ENCODE peak calls at places on chromosome 1, in nine cellular contexts. V is fibroblast of lung, P is heart right ventricle, U is stomach, F is pancreas, M is GM10248, S is upper lobe of right lung, E is HFFc6, Q is thyroid gland. Z is an unnamed sample.

GRCh38 chr1:216600730-216601426 is 122.4 kb downstream of the ESRRG start:
- DNase-seq in V (peak; percentile 78), P (peak; percentile 81), E (peak; percentile 57), S (peak; percentile 89), F (peak; percentile 73), Q (peak; percentile 81), M (peak; percentile 42), U (peak; percentile 74), Z (peak; percentile 85)

GRCh38 chr1:67382292-67382691 is 47.9 kb downstream of the SERBP1 start:
- DNase-seq in P (no peak), S (no peak), F (no peak), Q (no peak), U (no peak), V (no peak), E (no peak), M (no peak), Z (no peak)

GRCh38 chr1:216710042-216710441 is 13.2 kb downstream of the ESRRG start:
- DNase-seq in F (no peak), U (no peak), S (no peak), E (no peak), Q (no peak), V (no peak), P (no peak), M (no peak), Z (no peak)

GRCh38 chr1:154176341-154176740 is 15.6 kb downstream of the TPM3 start:
- DNase-seq in U (no peak), E (peak; percentile 81), M (no peak), S (no peak), F (no peak), P (no peak), Q (peak; percentile 45), V (peak; percentile 73), Z (no peak)

GRCh38 chr1:27595597-27595996 is 8.3 kb downstream of the AHDC1 start:
- DNase-seq in M (no peak), F (no peak), S (no peak), P (no peak), U (no peak), Q (no peak), V (no peak), E (no peak), Z (no peak)

GRCh38 chr1:185479781-185480180 is 162.7 kb upstream of the IVNS1ABP start:
- DNase-seq in S (no peak), P (no peak), M (no peak), E (no peak), V (no peak), Q (no peak), F (no peak), U (no peak), Z (no peak)

GRCh38 chr1:29762635-29763034 is 526.3 kb downstream of the PTPRU start:
- DNase-seq in S (no peak), M (no peak), V (no peak), F (no peak), Q (no peak), U (no peak), P (no peak), E (no peak), Z (no peak)

GRCh38 chr1:203289281-203289981 is 15.9 kb upstream of the BTG2 start:
- DNase-seq in M (peak; percentile 87), P (peak; percentile 38), U (peak; percentile 56), S (peak; percentile 79), V (no peak), Q (no peak), E (no peak), F (no peak), Z (no peak)

GRCh38 chr1:197360068-197360467 is 92.0 kb downstream of the CRB1 start:
- DNase-seq in P (no peak), S (no peak), Q (no peak), V (no peak), M (no peak), E (no peak), F (no peak), U (no peak), Z (no peak)

GRCh38 chr1:154906621-154907081 is 29.9 kb downstream of the PMVK start:
- DNase-seq in E (no peak), S (peak; percentile 16), P (no peak), V (no peak), M (no peak), U (peak; percentile 29), Q (no peak), F (no peak), Z (no peak)

GRCh38 chr1:204520834-204521709 is 4.9 kb downstream of the MDM4 start:
- DNase-seq in E (peak; percentile 8), F (no peak), Q (no peak), S (no peak), U (no peak), M (peak; percentile 48), V (peak; percentile 84), P (no peak), Z (no peak)

GRCh38 chr1:54199765-54200518 is at the start of the genes CYB5RL and MRPL37:
- DNase-seq in V (peak; percentile 98), S (peak; percentile 93), M (peak; percentile 98), P (peak; percentile 85), U (peak; percentile 94), E (peak; percentile 97), Q (peak; percentile 94), F (peak; percentile 97), Z (peak; percentile 94)

GRCh38 chr1:2956571-2956970 is 64.7 kb upstream of the ACTRT2 start:
- DNase-seq in P (no peak), Q (no peak), V (no peak), U (no peak), E (no peak), M (no peak), F (no peak), S (no peak), Z (no peak)

GRCh38 chr1:247212012-247212411 is 40.2 kb upstream of the ZNF124 start:
- DNase-seq in U (no peak), Q (no peak), E (no peak), M (peak; percentile 59), P (no peak), S (no peak), V (no peak), F (no peak), Z (no peak)

GRCh38 chr1:51957618-51958017 is 32.9 kb downstream of the RAB3B start:
- DNase-seq in S (no peak), F (no peak), P (no peak), M (no peak), U (no peak), Q (no peak), V (no peak), E (no peak), Z (no peak)

GRCh38 chr1:185238447-185238846 is 78.6 kb downstream of the IVNS1ABP start:
- DNase-seq in M (no peak), U (no peak), P (no peak), S (no peak), E (no peak), F (no peak), V (peak; percentile 22), Q (no peak), Z (no peak)

GRCh38 chr1:184075040-184076029 is 23.8 kb downstream of the TSEN15 start:
- DNase-seq in M (peak; percentile 29), P (no peak), S (no peak), E (peak; percentile 65), V (peak; percentile 51), Q (peak; percentile 17), U (no peak), F (peak; percentile 32), Z (no peak)

GRCh38 chr1:44554706-44555105 is 119.6 kb downstream of the TMEM53 start:
- DNase-seq in V (no peak), F (no peak), Q (no peak), S (no peak), M (no peak), U (no peak), P (no peak), E (no peak), Z (no peak)

GRCh38 chr1:227729881-227730629 is 5.0 kb downstream of the JMJD4 start:
- DNase-seq in P (no peak), S (no peak), V (peak; percentile 54), F (no peak), Q (peak; percentile 61), M (peak; percentile 68), U (no peak), E (peak; percentile 48), Z (no peak)
- TF ChIP-seq CTCF in P (peak; percentile 70), S (peak; percentile 69), V (peak; percentile 89), F (peak; percentile 43), Q (peak; percentile 56), M (peak; percentile 50), U (peak; percentile 81), E (peak; percentile 86), Z (peak; percentile 37)

DNA sequence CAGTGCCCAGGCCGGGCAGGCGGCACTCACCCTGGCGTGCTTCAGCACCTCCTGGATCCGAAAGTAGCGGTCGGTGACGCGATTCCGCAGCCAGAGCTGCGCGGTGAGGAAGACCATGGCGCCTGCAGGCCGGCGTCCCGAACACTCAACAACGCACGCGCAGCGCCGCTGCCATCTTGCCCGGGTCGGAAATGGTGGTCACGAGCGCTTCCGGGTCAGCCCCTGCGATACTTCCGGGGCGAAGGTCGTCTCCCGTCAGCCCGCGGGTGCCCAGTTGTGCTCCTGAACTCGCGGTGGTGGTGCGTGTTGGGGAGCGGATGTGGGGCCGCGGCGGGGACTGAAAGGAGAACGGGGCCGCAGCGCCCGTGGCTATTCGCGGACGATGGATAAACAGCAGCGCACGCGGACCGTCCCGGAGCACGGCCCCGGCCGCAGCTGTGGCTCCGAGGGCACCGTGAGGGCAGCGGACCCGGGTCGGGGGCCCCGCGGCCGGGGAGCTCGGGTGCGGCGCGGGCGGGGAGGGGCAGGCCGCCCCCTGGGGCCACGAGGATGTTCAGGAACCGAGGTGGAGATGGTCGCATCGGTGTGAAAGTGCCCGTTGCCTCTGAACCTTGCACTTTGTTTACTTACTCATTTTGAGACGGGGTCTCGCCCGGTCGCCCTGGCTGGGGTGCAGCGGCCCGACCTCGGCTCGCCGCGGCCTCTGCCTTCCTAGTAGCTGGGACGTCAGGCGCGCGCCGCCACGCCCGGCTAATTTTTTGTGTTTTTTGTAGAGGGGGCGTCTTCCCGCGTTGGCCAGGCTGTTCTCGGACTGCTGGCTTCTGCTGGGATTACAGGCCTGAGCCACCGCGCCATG is at the start of gene MRPL20:
- DNase-seq in S (peak; percentile 97), M (peak; percentile 97), E (peak; percentile 87), V (peak; percentile 86), P (peak; percentile 95), U (peak; percentile 95), Q (peak; percentile 95), F (peak; percentile 91), Z (peak; percentile 98)
- TF ChIP-seq CTCF in S (no peak), M (no peak), E (peak; percentile 40), V (no peak), P (no peak), U (no peak), Q (no peak), F (no peak), Z (no peak)

DNA sequence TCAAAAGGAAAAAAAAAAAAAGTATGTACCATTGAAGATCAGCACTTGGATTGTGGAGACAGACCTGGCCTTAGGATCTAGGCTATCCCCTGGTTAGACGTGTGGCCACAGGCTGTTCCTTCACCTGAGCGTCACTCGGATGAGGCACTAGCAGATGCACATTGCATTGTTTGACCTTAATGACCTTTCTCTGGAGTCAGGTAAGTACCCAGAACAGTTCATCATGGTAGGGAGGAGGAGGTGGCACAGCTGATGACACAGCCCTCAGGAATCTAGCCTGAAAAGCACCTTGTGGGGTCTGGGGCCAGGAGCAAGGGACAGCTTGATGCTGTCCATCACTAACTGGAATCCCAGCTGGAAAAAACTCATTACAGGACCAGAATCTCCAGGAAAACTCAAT is 21.2 kb downstream of the NECAP2 start:
- DNase-seq in E (no peak), S (peak; percentile 12), Q (no peak), U (no peak), V (no peak), P (no peak), M (no peak), F (no peak), Z (no peak)
- TF ChIP-seq CTCF in E (no peak), S (no peak), Q (no peak), U (no peak), V (no peak), P (no peak), M (no peak), F (no peak), Z (no peak)

GRCh38 chr1:84122780-84123382 is 21.2 kb upstream of the PRKACB start:
- DNase-seq in M (peak; percentile 15), Q (peak; percentile 67), U (peak; percentile 59), S (no peak), F (peak; percentile 25), E (peak; percentile 28), V (peak; percentile 42), P (no peak), Z (no peak)
- TF ChIP-seq CTCF in M (peak; percentile 63), Q (peak; percentile 67), U (peak; percentile 18), S (peak; percentile 65), F (no peak), E (peak; percentile 87), V (peak; percentile 73), P (peak; percentile 59), Z (peak; percentile 60)